ENCODE peak calls at places on chromosomes 12 and 14, in eight cellular contexts. One of them, this sample, is unnamed.

GRCh38 chr12:26135010-26135420 is 10.2 kb upstream of the BHLHE41 start:
- DNase-seq in NCI-H2081: peak; percentile 39
- DNase-seq in lower lobe of right lung: peak; percentile 94
- DNase-seq in stimulated activated naive B cell treated with anti-CD40 and anti-IgM and Interleukin-4, amounts not matched to agents 10 μg/mL and 1 μg/mL and 100 μg/mL, for 72 hours: no peak
- DNase-seq in Kasumi-1: no peak
- DNase-seq in SW480: no peak
- DNase-seq in GM12891: no peak
- DNase-seq in epithelial cell of esophagus: no peak
- DNase-seq in this sample: peak; percentile 63

GRCh38 chr14:56189306-56189705 is 71.1 kb downstream of the PELI2 start:
- DNase-seq in NCI-H2081: no peak
- DNase-seq in lower lobe of right lung: no peak
- DNase-seq in stimulated activated naive B cell treated with anti-CD40 and anti-IgM and Interleukin-4, amounts not matched to agents 10 μg/mL and 1 μg/mL and 100 μg/mL, for 72 hours: no peak
- DNase-seq in Kasumi-1: no peak
- DNase-seq in SW480: no peak
- DNase-seq in GM12891: no peak
- DNase-seq in epithelial cell of esophagus: peak; percentile 98
- DNase-seq in this sample: no peak

GRCh38 chr14:94499673-94500072 is 9.6 kb downstream of the SERPINA12 start:
- DNase-seq in NCI-H2081: no peak
- DNase-seq in lower lobe of right lung: no peak
- DNase-seq in stimulated activated naive B cell treated with anti-CD40 and anti-IgM and Interleukin-4, amounts not matched to agents 10 μg/mL and 1 μg/mL and 100 μg/mL, for 72 hours: no peak
- DNase-seq in Kasumi-1: no peak
- DNase-seq in SW480: no peak
- DNase-seq in GM12891: no peak
- DNase-seq in epithelial cell of esophagus: no peak
- DNase-seq in this sample: no peak

GRCh38 chr12:119649202-119649808 is 18.6 kb upstream of the PRKAB1 start:
- DNase-seq in NCI-H2081: peak; percentile 18
- DNase-seq in lower lobe of right lung: no peak
- DNase-seq in stimulated activated naive B cell treated with anti-CD40 and anti-IgM and Interleukin-4, amounts not matched to agents 10 μg/mL and 1 μg/mL and 100 μg/mL, for 72 hours: no peak
- DNase-seq in Kasumi-1: peak; percentile 18
- DNase-seq in SW480: peak; percentile 17
- DNase-seq in GM12891: peak; percentile 42
- DNase-seq in epithelial cell of esophagus: peak; percentile 15
- DNase-seq in this sample: no peak

GRCh38 chr12:66638666-66639065 is 40.2 kb downstream of the GRIP1 start:
- DNase-seq in NCI-H2081: peak; percentile 14
- DNase-seq in lower lobe of right lung: no peak
- DNase-seq in stimulated activated naive B cell treated with anti-CD40 and anti-IgM and Interleukin-4, amounts not matched to agents 10 μg/mL and 1 μg/mL and 100 μg/mL, for 72 hours: no peak
- DNase-seq in Kasumi-1: no peak
- DNase-seq in SW480: no peak
- DNase-seq in GM12891: no peak
- DNase-seq in epithelial cell of esophagus: no peak
- DNase-seq in this sample: no peak

GRCh38 chr12:69553626-69554248 is 31.5 kb upstream of the CCT2 start:
- DNase-seq in NCI-H2081: peak; percentile 29
- DNase-seq in lower lobe of right lung: no peak
- DNase-seq in stimulated activated naive B cell treated with anti-CD40 and anti-IgM and Interleukin-4, amounts not matched to agents 10 μg/mL and 1 μg/mL and 100 μg/mL, for 72 hours: no peak
- DNase-seq in Kasumi-1: no peak
- DNase-seq in SW480: no peak
- DNase-seq in GM12891: no peak
- DNase-seq in epithelial cell of esophagus: peak; percentile 94
- DNase-seq in this sample: peak; percentile 25

GRCh38 chr12:102232446-102232845 is 34.8 kb upstream of the PMCH start:
- DNase-seq in NCI-H2081: no peak
- DNase-seq in lower lobe of right lung: no peak
- DNase-seq in stimulated activated naive B cell treated with anti-CD40 and anti-IgM and Interleukin-4, amounts not matched to agents 10 μg/mL and 1 μg/mL and 100 μg/mL, for 72 hours: no peak
- DNase-seq in Kasumi-1: no peak
- DNase-seq in SW480: no peak
- DNase-seq in GM12891: no peak
- DNase-seq in epithelial cell of esophagus: no peak
- DNase-seq in this sample: no peak

GRCh38 chr12:12673296-12673695 is 22.7 kb downstream of the GPR19 start:
- DNase-seq in NCI-H2081: no peak
- DNase-seq in lower lobe of right lung: no peak
- DNase-seq in stimulated activated naive B cell treated with anti-CD40 and anti-IgM and Interleukin-4, amounts not matched to agents 10 μg/mL and 1 μg/mL and 100 μg/mL, for 72 hours: no peak
- DNase-seq in Kasumi-1: no peak
- DNase-seq in SW480: no peak
- DNase-seq in GM12891: no peak
- DNase-seq in epithelial cell of esophagus: no peak
- DNase-seq in this sample: no peak

GRCh38 chr12:132967736-132968135 is 11.6 kb upstream of the ZNF605 start:
- DNase-seq in NCI-H2081: no peak
- DNase-seq in lower lobe of right lung: no peak
- DNase-seq in stimulated activated naive B cell treated with anti-CD40 and anti-IgM and Interleukin-4, amounts not matched to agents 10 μg/mL and 1 μg/mL and 100 μg/mL, for 72 hours: no peak
- DNase-seq in Kasumi-1: no peak
- DNase-seq in SW480: no peak
- DNase-seq in GM12891: no peak
- DNase-seq in epithelial cell of esophagus: no peak
- DNase-seq in this sample: no peak

GRCh38 chr14:46018846-46019420 is 632.6 kb downstream of the RPL10L start:
- DNase-seq in NCI-H2081: no peak
- DNase-seq in lower lobe of right lung: no peak
- DNase-seq in stimulated activated naive B cell treated with anti-CD40 and anti-IgM and Interleukin-4, amounts not matched to agents 10 μg/mL and 1 μg/mL and 100 μg/mL, for 72 hours: no peak
- DNase-seq in Kasumi-1: no peak
- DNase-seq in SW480: no peak
- DNase-seq in GM12891: no peak
- DNase-seq in epithelial cell of esophagus: peak; percentile 10
- DNase-seq in this sample: no peak

GRCh38 chr12:34396861-34397590 is 374.7 kb downstream of the ALG10 start:
- DNase-seq in NCI-H2081: no peak
- DNase-seq in lower lobe of right lung: peak; percentile 20
- DNase-seq in stimulated activated naive B cell treated with anti-CD40 and anti-IgM and Interleukin-4, amounts not matched to agents 10 μg/mL and 1 μg/mL and 100 μg/mL, for 72 hours: peak; percentile 0
- DNase-seq in Kasumi-1: no peak
- DNase-seq in SW480: no peak
- DNase-seq in GM12891: no peak
- DNase-seq in epithelial cell of esophagus: no peak
- DNase-seq in this sample: no peak

GRCh38 chr12:778615-779014 is 26.2 kb downstream of the WNK1 start:
- DNase-seq in NCI-H2081: no peak
- DNase-seq in lower lobe of right lung: no peak
- DNase-seq in stimulated activated naive B cell treated with anti-CD40 and anti-IgM and Interleukin-4, amounts not matched to agents 10 μg/mL and 1 μg/mL and 100 μg/mL, for 72 hours: no peak
- DNase-seq in Kasumi-1: no peak
- DNase-seq in SW480: no peak
- DNase-seq in GM12891: no peak
- DNase-seq in epithelial cell of esophagus: no peak
- DNase-seq in this sample: no peak

GRCh38 chr14:50944647-50945413 is 547 bp upstream of the PYGL start:
- DNase-seq in NCI-H2081: peak; percentile 77
- DNase-seq in lower lobe of right lung: peak; percentile 72
- DNase-seq in stimulated activated naive B cell treated with anti-CD40 and anti-IgM and Interleukin-4, amounts not matched to agents 10 μg/mL and 1 μg/mL and 100 μg/mL, for 72 hours: no peak
- DNase-seq in Kasumi-1: peak; percentile 78
- DNase-seq in SW480: peak; percentile 86
- DNase-seq in GM12891: no peak
- DNase-seq in epithelial cell of esophagus: peak; percentile 83
- DNase-seq in this sample: peak; percentile 27

GRCh38 chr12:112848972-112849371 is 57.4 kb downstream of the RPH3A start:
- DNase-seq in NCI-H2081: peak; percentile 29
- DNase-seq in lower lobe of right lung: no peak
- DNase-seq in stimulated activated naive B cell treated with anti-CD40 and anti-IgM and Interleukin-4, amounts not matched to agents 10 μg/mL and 1 μg/mL and 100 μg/mL, for 72 hours: no peak
- DNase-seq in Kasumi-1: no peak
- DNase-seq in SW480: no peak
- DNase-seq in GM12891: no peak
- DNase-seq in epithelial cell of esophagus: no peak
- DNase-seq in this sample: no peak

GRCh38 chr14:91143862-91144261 is 30.0 kb downstream of the DGLUCY start:
- DNase-seq in NCI-H2081: no peak
- DNase-seq in lower lobe of right lung: peak; percentile 60
- DNase-seq in stimulated activated naive B cell treated with anti-CD40 and anti-IgM and Interleukin-4, amounts not matched to agents 10 μg/mL and 1 μg/mL and 100 μg/mL, for 72 hours: no peak
- DNase-seq in Kasumi-1: no peak
- DNase-seq in SW480: no peak
- DNase-seq in GM12891: no peak
- DNase-seq in epithelial cell of esophagus: no peak
- DNase-seq in this sample: no peak

GRCh38 chr14:60195179-60195810 is 30.1 kb upstream of the DHRS7 start:
- DNase-seq in NCI-H2081: no peak
- DNase-seq in lower lobe of right lung: no peak
- DNase-seq in stimulated activated naive B cell treated with anti-CD40 and anti-IgM and Interleukin-4, amounts not matched to agents 10 μg/mL and 1 μg/mL and 100 μg/mL, for 72 hours: no peak
- DNase-seq in Kasumi-1: no peak
- DNase-seq in SW480: no peak
- DNase-seq in GM12891: no peak
- DNase-seq in epithelial cell of esophagus: no peak
- DNase-seq in this sample: no peak

This sample was measured in NCI-H774.